ENCODE peak calls at places on chromosome 16, in nine cellular contexts. One of them, this sample, is unnamed. For H3K4me1, the result is how much of the 10 kb centered on the place peaks cover.

GRCh38 chr16:56480776-56481467 is 29.6 kb downstream of the OGFOD1 start:
- DNase-seq in H9: no peak
- DNase-seq in heart right ventricle: no peak
- DNase-seq in HepG2: no peak
- DNase-seq in aorta: no peak
- DNase-seq in lower lobe of right lung: no peak
- DNase-seq in GM23248: peak
- DNase-seq in heart left ventricle: no peak
- DNase-seq in neuronal stem cell: no peak
- DNase-seq in this sample: no peak

GRCh38 chr16:89738538-89739317 is 17.4 kb downstream of the ZNF276 start:
- DNase-seq in HepG2: no peak
- DNase-seq in heart left ventricle: no peak
- DNase-seq in H9: no peak
- DNase-seq in neuronal stem cell: no peak
- DNase-seq in aorta: no peak
- DNase-seq in lower lobe of right lung: no peak
- DNase-seq in heart right ventricle: no peak
- DNase-seq in GM23248: no peak
- DNase-seq in this sample: no peak

GRCh38 chr16:12010388-12011251 is 34.1 kb downstream of the SNX29 start:
- DNase-seq in lower lobe of right lung: no peak
- DNase-seq in GM23248: peak
- DNase-seq in aorta: no peak
- DNase-seq in heart left ventricle: no peak
- DNase-seq in HepG2: no peak
- DNase-seq in H9: no peak
- DNase-seq in heart right ventricle: no peak
- DNase-seq in neuronal stem cell: no peak
- DNase-seq in this sample: no peak

GRCh38 chr16:66695935-66696668 is 441 bp downstream of the CMTM4 start:
- DNase-seq in heart left ventricle: no peak
- DNase-seq in neuronal stem cell: peak
- DNase-seq in H9: peak
- DNase-seq in heart right ventricle: peak
- DNase-seq in lower lobe of right lung: peak
- DNase-seq in aorta: peak
- DNase-seq in GM23248: no peak
- DNase-seq in HepG2: no peak
- DNase-seq in this sample: peak

GRCh38 chr16:29857133-29857760 is 5.8 kb downstream of the CDIPT start:
- DNase-seq in neuronal stem cell: no peak
- DNase-seq in HepG2: no peak
- DNase-seq in heart right ventricle: no peak
- DNase-seq in lower lobe of right lung: no peak
- DNase-seq in heart left ventricle: no peak
- DNase-seq in GM23248: peak
- DNase-seq in H9: no peak
- DNase-seq in aorta: no peak
- DNase-seq in this sample: no peak

GRCh38 chr16:22186517-22186916 is 19.6 kb upstream of the EEF2K start:
- DNase-seq in neuronal stem cell: no peak
- DNase-seq in lower lobe of right lung: no peak
- DNase-seq in GM23248: peak
- DNase-seq in heart right ventricle: no peak
- DNase-seq in aorta: no peak
- DNase-seq in H9: peak
- DNase-seq in HepG2: no peak
- DNase-seq in heart left ventricle: no peak
- DNase-seq in this sample: no peak

GRCh38 chr16:89363621-89364393 is 126.6 kb downstream of the ANKRD11 start:
- DNase-seq in heart left ventricle: no peak
- DNase-seq in heart right ventricle: no peak
- DNase-seq in lower lobe of right lung: no peak
- DNase-seq in neuronal stem cell: no peak
- DNase-seq in aorta: peak
- DNase-seq in HepG2: peak
- DNase-seq in GM23248: peak
- DNase-seq in H9: peak
- DNase-seq in this sample: peak

GRCh38 chr16:12729448-12729847 is 74.2 kb downstream of the CPPED1 start:
- DNase-seq in HepG2: no peak
- DNase-seq in heart left ventricle: no peak
- DNase-seq in GM23248: peak
- DNase-seq in aorta: no peak
- DNase-seq in heart right ventricle: no peak
- DNase-seq in lower lobe of right lung: no peak
- DNase-seq in neuronal stem cell: no peak
- DNase-seq in H9: no peak
- DNase-seq in this sample: no peak

GRCh38 chr16:56032072-56032471 is 156.9 kb upstream of the CES5A start:
- DNase-seq in H9: no peak
- DNase-seq in HepG2: no peak
- DNase-seq in GM23248: no peak
- DNase-seq in lower lobe of right lung: no peak
- DNase-seq in heart left ventricle: no peak
- DNase-seq in heart right ventricle: no peak
- DNase-seq in neuronal stem cell: no peak
- DNase-seq in aorta: no peak
- DNase-seq in this sample: no peak

GRCh38 chr16:15879255-15879804 is 9.1 kb downstream of the CEP20 start:
- DNase-seq in heart left ventricle: no peak
- DNase-seq in H9: no peak
- DNase-seq in neuronal stem cell: no peak
- DNase-seq in heart right ventricle: no peak
- DNase-seq in GM23248: peak
- DNase-seq in lower lobe of right lung: no peak
- DNase-seq in aorta: no peak
- DNase-seq in HepG2: peak
- DNase-seq in this sample: no peak

GRCh38 chr16:15729152-15729551 is 79.1 kb downstream of the NDE1 start:
- DNase-seq in H9: no peak
- DNase-seq in HepG2: no peak
- DNase-seq in aorta: no peak
- DNase-seq in lower lobe of right lung: no peak
- DNase-seq in heart left ventricle: no peak
- DNase-seq in neuronal stem cell: no peak
- DNase-seq in GM23248: no peak
- DNase-seq in heart right ventricle: no peak
- DNase-seq in this sample: no peak

GRCh38 chr16:54694651-54695050 is 236.0 kb upstream of the IRX5 start:
- DNase-seq in HepG2: no peak
- DNase-seq in H9: no peak
- DNase-seq in heart right ventricle: no peak
- DNase-seq in aorta: no peak
- DNase-seq in GM23248: peak
- DNase-seq in heart left ventricle: no peak
- DNase-seq in neuronal stem cell: no peak
- DNase-seq in lower lobe of right lung: no peak
- DNase-seq in this sample: no peak

GRCh38 chr16:75648265-75649076 is 898 bp downstream of the TERF2IP start:
- DNase-seq in GM23248: peak
- DNase-seq in lower lobe of right lung: peak
- DNase-seq in HepG2: peak
- DNase-seq in heart left ventricle: peak
- DNase-seq in aorta: peak
- DNase-seq in heart right ventricle: peak
- DNase-seq in neuronal stem cell: peak
- DNase-seq in H9: peak
- DNase-seq in this sample: peak

GRCh38 chr16:75644240-75645012 is 3.0 kb downstream of the KARS1 start:
- DNase-seq in H9: no peak
- DNase-seq in GM23248: no peak
- DNase-seq in lower lobe of right lung: no peak
- DNase-seq in heart left ventricle: no peak
- DNase-seq in heart right ventricle: no peak
- DNase-seq in HepG2: no peak
- DNase-seq in neuronal stem cell: no peak
- DNase-seq in aorta: no peak
- DNase-seq in this sample: no peak

GRCh38 chr16:75647138-75647491 is 350 bp downstream of the KARS1 start:
- DNase-seq in heart left ventricle: no peak
- DNase-seq in HepG2: no peak
- DNase-seq in H9: no peak
- DNase-seq in aorta: no peak
- DNase-seq in lower lobe of right lung: no peak
- DNase-seq in heart right ventricle: no peak
- DNase-seq in GM23248: no peak
- DNase-seq in neuronal stem cell: no peak
- DNase-seq in this sample: no peak

GRCh38 chr16:75647492-75648264 is at the start of the genes KARS1 and TERF2IP:
- DNase-seq in aorta: peak
- DNase-seq in neuronal stem cell: peak
- DNase-seq in H9: peak
- DNase-seq in lower lobe of right lung: peak
- DNase-seq in heart right ventricle: peak
- DNase-seq in heart left ventricle: peak
- DNase-seq in GM23248: peak
- DNase-seq in HepG2: peak
- DNase-seq in this sample: peak
- H3K4me1 ChIP-seq in aorta: under half
- H3K4me1 ChIP-seq in neuronal stem cell: under half
- H3K4me1 ChIP-seq in H9: under half
- H3K4me1 ChIP-seq in lower lobe of right lung: half or more
- H3K4me1 ChIP-seq in heart right ventricle: half or more
- H3K4me1 ChIP-seq in heart left ventricle: half or more
- H3K4me1 ChIP-seq in GM23248: under half
- H3K4me1 ChIP-seq in HepG2: half or more
- H3K4me1 ChIP-seq in this sample: under half

GRCh38 chr16:25037221-25037620 is 22.1 kb upstream of the ARHGAP17 start:
- DNase-seq in GM23248: no peak
- DNase-seq in H9: no peak
- DNase-seq in heart right ventricle: no peak
- DNase-seq in neuronal stem cell: no peak
- DNase-seq in aorta: no peak
- DNase-seq in HepG2: no peak
- DNase-seq in lower lobe of right lung: no peak
- DNase-seq in heart left ventricle: no peak
- DNase-seq in this sample: no peak

GRCh38 chr16:25037632-25038031 is 22.5 kb upstream of the ARHGAP17 start:
- DNase-seq in heart right ventricle: no peak
- DNase-seq in HepG2: peak
- DNase-seq in lower lobe of right lung: no peak
- DNase-seq in GM23248: no peak
- DNase-seq in H9: no peak
- DNase-seq in heart left ventricle: no peak
- DNase-seq in aorta: no peak
- DNase-seq in neuronal stem cell: no peak
- DNase-seq in this sample: no peak

GRCh38 chr16:25035494-25036405 is 20.6 kb upstream of the ARHGAP17 start:
- DNase-seq in heart left ventricle: no peak
- DNase-seq in H9: no peak
- DNase-seq in neuronal stem cell: no peak
- DNase-seq in GM23248: no peak
- DNase-seq in aorta: no peak
- DNase-seq in HepG2: no peak
- DNase-seq in lower lobe of right lung: no peak
- DNase-seq in heart right ventricle: no peak
- DNase-seq in this sample: no peak

GRCh38 chr16:25034916-25035315 is 19.7 kb upstream of the ARHGAP17 start:
- DNase-seq in aorta: no peak
- DNase-seq in GM23248: no peak
- DNase-seq in H9: no peak
- DNase-seq in heart left ventricle: no peak
- DNase-seq in neuronal stem cell: no peak
- DNase-seq in lower lobe of right lung: no peak
- DNase-seq in heart right ventricle: no peak
- DNase-seq in HepG2: no peak
- DNase-seq in this sample: no peak

GRCh38 chr16:25036561-25036960 is 21.4 kb upstream of the ARHGAP17 start:
- DNase-seq in aorta: no peak
- DNase-seq in HepG2: no peak
- DNase-seq in H9: no peak
- DNase-seq in heart left ventricle: no peak
- DNase-seq in GM23248: no peak
- DNase-seq in neuronal stem cell: no peak
- DNase-seq in heart right ventricle: no peak
- DNase-seq in lower lobe of right lung: no peak
- DNase-seq in this sample: no peak
- H3K27ac ChIP-seq in aorta: no peak
- H3K27ac ChIP-seq in HepG2: no peak
- H3K27ac ChIP-seq in H9: no peak
- H3K27ac ChIP-seq in heart left ventricle: no peak
- H3K27ac ChIP-seq in GM23248: no peak
- H3K27ac ChIP-seq in neuronal stem cell: no peak
- H3K27ac ChIP-seq in heart right ventricle: no peak
- H3K27ac ChIP-seq in lower lobe of right lung: no peak
- H3K27ac ChIP-seq in this sample: no peak

DNA sequence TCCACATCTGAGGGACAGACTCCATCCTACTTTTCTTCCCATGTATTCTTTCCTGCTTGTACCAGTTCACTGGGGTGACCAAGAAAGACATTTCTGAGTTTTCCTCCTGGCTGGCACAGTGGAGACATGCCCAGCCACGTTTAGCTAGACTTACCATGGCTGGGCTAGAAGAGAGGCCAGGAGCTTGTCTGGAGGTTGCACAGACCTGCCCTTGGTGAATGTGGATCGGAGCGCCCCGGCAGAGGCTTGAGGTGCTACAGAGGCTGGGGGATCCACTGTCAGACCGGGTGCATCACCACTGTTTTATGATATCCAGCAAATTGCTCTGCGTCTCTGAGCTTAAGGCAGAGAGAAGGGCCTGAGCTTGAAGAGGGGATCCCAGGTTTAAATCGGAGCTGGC is 3.5 kb downstream of the IL4R start:
- DNase-seq in lower lobe of right lung: no peak
- DNase-seq in heart right ventricle: no peak
- DNase-seq in neuronal stem cell: no peak
- DNase-seq in heart left ventricle: no peak
- DNase-seq in H9: no peak
- DNase-seq in HepG2: no peak
- DNase-seq in aorta: peak
- DNase-seq in GM23248: no peak
- DNase-seq in this sample: peak
- H3K4me1 ChIP-seq in lower lobe of right lung: half or more
- H3K4me1 ChIP-seq in heart right ventricle: half or more
- H3K4me1 ChIP-seq in neuronal stem cell: under half
- H3K4me1 ChIP-seq in heart left ventricle: half or more
- H3K4me1 ChIP-seq in H9: under half
- H3K4me1 ChIP-seq in HepG2: half or more
- H3K4me1 ChIP-seq in aorta: under half
- H3K4me1 ChIP-seq in GM23248: under half
- H3K4me1 ChIP-seq in this sample: under half

GRCh38 chr16:8391219-8391757 is 199.0 kb downstream of the TMEM114 start:
- DNase-seq in GM23248: no peak
- DNase-seq in lower lobe of right lung: no peak
- DNase-seq in neuronal stem cell: no peak
- DNase-seq in heart right ventricle: no peak
- DNase-seq in H9: no peak
- DNase-seq in aorta: no peak
- DNase-seq in heart left ventricle: no peak
- DNase-seq in HepG2: peak
- DNase-seq in this sample: no peak

DNA sequence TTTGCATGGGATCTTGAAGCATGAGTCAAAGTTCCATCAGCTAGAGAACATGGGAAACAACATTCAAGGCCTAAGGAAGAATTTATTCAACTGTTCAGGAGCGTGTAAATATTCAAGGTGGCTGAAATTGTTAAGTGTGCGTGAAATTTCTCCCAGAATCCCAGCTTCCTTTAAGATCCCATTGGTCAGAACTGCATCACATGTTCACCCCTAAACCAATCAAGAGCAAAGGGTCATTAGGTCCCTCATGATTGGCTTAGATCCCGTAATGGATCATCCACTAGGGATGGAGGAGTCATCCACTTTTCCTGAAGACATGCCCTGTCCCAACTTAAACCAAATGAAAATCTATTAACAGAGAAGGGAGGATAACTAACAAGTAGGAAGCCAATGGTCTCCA is 201.6 kb downstream of the TMEM114 start:
- DNase-seq in aorta: no peak
- DNase-seq in GM23248: no peak
- DNase-seq in neuronal stem cell: no peak
- DNase-seq in HepG2: no peak
- DNase-seq in H9: no peak
- DNase-seq in heart right ventricle: no peak
- DNase-seq in lower lobe of right lung: no peak
- DNase-seq in heart left ventricle: no peak
- DNase-seq in this sample: no peak
- H3K27ac ChIP-seq in aorta: no peak
- H3K27ac ChIP-seq in GM23248: no peak
- H3K27ac ChIP-seq in neuronal stem cell: no peak
- H3K27ac ChIP-seq in HepG2: no peak
- H3K27ac ChIP-seq in H9: no peak
- H3K27ac ChIP-seq in heart right ventricle: no peak
- H3K27ac ChIP-seq in lower lobe of right lung: no peak
- H3K27ac ChIP-seq in heart left ventricle: no peak
- H3K27ac ChIP-seq in this sample: no peak